ENCODE peak calls at places on chromosomes 4 and X, in ten cellular contexts. A, U, H, Q, J, R, D, N, Z and P are unnamed samples.

GRCh38 chrX:56794404-56794803 is 65.4 kb downstream of the NBDY start:
- DNase-seq in A (no peak), U (no peak), H (peak; percentile 2), Q (no peak), J (no peak), R (no peak), D (no peak), N (no peak), Z (no peak), P (no peak)

GRCh38 chr4:186729856-186730255 is 6.2 kb upstream of the FAT1 start:
- DNase-seq in A (no peak), U (no peak), H (no peak), Q (no peak), J (no peak), R (no peak), D (peak; percentile 4), N (no peak), Z (no peak), P (no peak)

GRCh38 chrX:13087322-13088154 is 43.1 kb upstream of the FAM9C start:
- DNase-seq in A (no peak), U (no peak), H (no peak), Q (no peak), J (peak; percentile 75), R (no peak), D (peak; percentile 85), N (no peak), Z (no peak), P (peak; percentile 81)

GRCh38 chr4:142565771-142566170 is 280.3 kb downstream of the INPP4B start:
- DNase-seq in A (no peak), U (no peak), H (no peak), Q (no peak), J (no peak), R (no peak), D (no peak), N (no peak), Z (no peak), P (peak; percentile 45)

GRCh38 chr4:164210377-164210776 is 543.6 kb upstream of the SMIM31 start:
- DNase-seq in A (no peak), U (no peak), H (no peak), Q (no peak), J (peak; percentile 13), R (no peak), D (peak; percentile 47), N (no peak), Z (no peak), P (no peak)

GRCh38 chrX:42109428-42109827 is 186.1 kb upstream of the CASK start:
- DNase-seq in A (no peak), U (no peak), H (no peak), Q (no peak), J (no peak), R (no peak), D (no peak), N (no peak), Z (no peak), P (no peak)

GRCh38 chr4:53744446-53745160 is 153.3 kb upstream of the LNX1 start:
- DNase-seq in A (no peak), U (no peak), H (no peak), Q (no peak), J (no peak), R (no peak), D (no peak), N (no peak), Z (no peak), P (no peak)

GRCh38 chrX:97984641-97985040 is 1100.9 kb downstream of the RPA4 start:
- DNase-seq in A (no peak), U (peak; percentile 79), H (no peak), Q (no peak), J (peak; percentile 65), R (no peak), D (peak; percentile 37), N (no peak), Z (no peak), P (peak; percentile 88)

GRCh38 chr4:41660350-41660749 is 88.2 kb downstream of the PHOX2B start:
- DNase-seq in A (no peak), U (no peak), H (no peak), Q (no peak), J (no peak), R (no peak), D (no peak), N (no peak), Z (no peak), P (no peak)

GRCh38 chrX:48520976-48521352 is 644 bp upstream of the EBP start:
- DNase-seq in A (no peak), U (peak; percentile 63), H (no peak), Q (no peak), J (no peak), R (no peak), D (no peak), N (no peak), Z (no peak), P (no peak)

GRCh38 chr4:3435684-3435956 is 6.1 kb upstream of the HGFAC start:
- DNase-seq in A (no peak), U (no peak), H (no peak), Q (no peak), J (no peak), R (no peak), D (no peak), N (no peak), Z (no peak), P (no peak)

DNA sequence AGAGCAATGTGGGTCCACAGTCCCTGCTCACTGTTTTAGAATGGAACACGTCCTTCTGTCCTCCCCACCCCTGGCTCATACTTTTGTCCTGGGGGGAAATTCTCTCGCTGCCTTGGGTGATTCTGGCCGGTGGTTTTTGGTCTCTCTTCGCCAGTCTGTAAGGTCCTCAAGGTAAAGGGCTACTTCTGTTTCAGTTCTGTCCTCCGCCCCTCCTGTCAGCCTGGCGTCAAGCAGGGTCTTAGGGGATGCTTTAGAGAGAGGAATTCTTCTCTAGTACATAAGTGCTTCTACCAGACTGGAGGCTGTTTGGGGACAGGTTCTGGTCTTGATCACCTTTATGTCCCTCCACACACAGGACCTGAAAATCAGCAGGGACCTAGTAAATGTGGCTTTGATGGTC is 617 bp upstream of the MRFAP1L1 start:
- DNase-seq in A (peak; percentile 34), U (no peak), H (no peak), Q (no peak), J (no peak), R (no peak), D (no peak), N (no peak), Z (no peak), P (no peak)
- H3K4me1 ChIP-seq in A (peaks cover 16% of the 10 kb centered on the region), U (peaks cover 8% of the 10 kb centered on the region), H (peaks cover 29% of the 10 kb centered on the region), Q (no peaks in the 10 kb centered on the region), J (peaks cover 3% of the 10 kb centered on the region), R (peaks cover 28% of the 10 kb centered on the region), D (peaks cover 14% of the 10 kb centered on the region), N (no peaks in the 10 kb centered on the region), Z (peaks cover 9% of the 10 kb centered on the region), P (peaks cover 12% of the 10 kb centered on the region)

GRCh38 chr4:152820073-152820472 is 40.3 kb downstream of the ARFIP1 start:
- DNase-seq in A (no peak), U (no peak), H (no peak), Q (no peak), J (no peak), R (no peak), D (no peak), N (no peak), Z (no peak), P (no peak)
- TF ChIP-seq CTCF in A (no peak), U (peak; percentile 39), H (no peak), Q (no peak), J (no peak), R (no peak), D (peak; percentile 29), N (no peak), Z (no peak), P (no peak)

GRCh38 chr4:1240721-1241465 is 8.0 kb downstream of the CTBP1 start:
- DNase-seq in A (no peak), U (no peak), H (peak; percentile 60), Q (no peak), J (no peak), R (no peak), D (no peak), N (no peak), Z (no peak), P (no peak)
- H3K4me1 ChIP-seq in A (no peaks in the 10 kb centered on the region), U (no peaks in the 10 kb centered on the region), H (peaks cover 30% of the 10 kb centered on the region), Q (no peaks in the 10 kb centered on the region), J (peaks cover 5% of the 10 kb centered on the region), R (peaks cover 38% of the 10 kb centered on the region), D (peaks cover 1% of the 10 kb centered on the region), N (peaks cover 30% of the 10 kb centered on the region), Z (peaks cover 17% of the 10 kb centered on the region), P (no peaks in the 10 kb centered on the region)

DNA sequence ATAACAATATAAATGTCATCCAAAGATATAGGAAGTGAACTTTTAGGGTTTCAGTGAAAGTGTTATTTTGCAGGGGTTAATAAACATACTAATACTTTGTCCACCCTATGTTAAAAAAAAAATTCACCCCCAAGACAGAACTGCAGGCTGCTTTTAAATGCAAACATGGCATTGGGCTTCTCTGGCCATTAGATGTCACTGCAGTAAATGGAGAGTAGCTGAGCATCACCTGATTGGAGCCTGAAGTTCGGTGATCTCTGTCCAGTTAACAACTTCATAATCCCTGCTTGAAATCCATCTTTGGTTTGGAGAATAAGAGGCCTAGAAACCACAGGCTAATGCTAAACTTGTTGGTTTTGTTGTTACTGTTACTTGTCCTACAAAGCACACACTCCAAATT is 18.7 kb downstream of the SLC25A43 start:
- DNase-seq in A (no peak), U (no peak), H (no peak), Q (no peak), J (no peak), R (no peak), D (no peak), N (no peak), Z (no peak), P (no peak)
- TF ChIP-seq CTCF in A (peak; percentile 33), U (no peak), H (no peak), Q (peak; percentile 31), J (peak; percentile 23), R (no peak), D (peak; percentile 47), N (no peak), Z (no peak), P (peak; percentile 42)